ENCODE peak calls at places on chromosomes 16 and 17, in eight cellular contexts. L, K, Y, G, Z, V, U and D are unnamed samples.

GRCh38 chr16:29925805-29926674 is at the start of gene KCTD13:
- DNase-seq in L (peak; percentile 61), K (peak; percentile 94), Y (peak; percentile 92), G (peak; percentile 84), Z (peak; percentile 82), V (peak; percentile 77), U (no peak), D (peak; percentile 84)

GRCh38 chr16:4495766-4496165 is 19.6 kb downstream of the HMOX2 start:
- DNase-seq in L (no peak), K (no peak), Y (no peak), G (peak; percentile 33), Z (no peak), V (no peak), U (no peak), D (no peak)

GRCh38 chr17:80751460-80752368 is 207.1 kb downstream of the RPTOR start:
- DNase-seq in L (peak; percentile 96), K (no peak), Y (no peak), G (no peak), Z (no peak), V (no peak), U (no peak), D (no peak)

GRCh38 chr17:50375858-50376538 is 3.0 kb downstream of the EME1 start:
- DNase-seq in L (no peak), K (no peak), Y (no peak), G (no peak), Z (no peak), V (no peak), U (no peak), D (no peak)

GRCh38 chr17:82734987-82735866 is at the start of gene FN3K:
- DNase-seq in L (peak; percentile 42), K (peak; percentile 84), Y (peak; percentile 91), G (peak; percentile 63), Z (peak; percentile 40), V (peak; percentile 74), U (no peak), D (peak; percentile 73)

GRCh38 chr17:32341857-32342602 is at the start of gene C17orf75:
- DNase-seq in L (peak; percentile 75), K (peak; percentile 82), Y (peak; percentile 87), G (peak; percentile 68), Z (peak; percentile 66), V (peak; percentile 90), U (peak; percentile 33), D (peak; percentile 80)

GRCh38 chr17:44922136-44922535 is 6.8 kb upstream of the GFAP start:
- DNase-seq in L (no peak), K (no peak), Y (peak; percentile 24), G (no peak), Z (no peak), V (no peak), U (no peak), D (no peak)

GRCh38 chr17:66437466-66438026 is 135.1 kb downstream of the PRKCA start:
- DNase-seq in L (peak; percentile 25), K (no peak), Y (no peak), G (no peak), Z (no peak), V (no peak), U (no peak), D (no peak)

GRCh38 chr17:65013613-65014391 is 42.7 kb downstream of the GNA13 start:
- DNase-seq in L (peak; percentile 89), K (no peak), Y (no peak), G (peak; percentile 85), Z (no peak), V (no peak), U (no peak), D (no peak)

GRCh38 chr16:87305505-87306391 is 11.4 kb downstream of the C16orf95 start:
- DNase-seq in L (peak; percentile 82), K (no peak), Y (no peak), G (no peak), Z (no peak), V (no peak), U (no peak), D (no peak)
- TF ChIP-seq CTCF in L (peak; percentile 47), K (no peak), Y (no peak), G (no peak), Z (no peak), V (no peak), U (no peak), D (no peak)

GRCh38 chr16:81633680-81634379 is 145.3 kb upstream of the PLCG2 start:
- DNase-seq in L (no peak), K (no peak), Y (no peak), G (no peak), Z (no peak), V (no peak), U (no peak), D (no peak)

GRCh38 chr16:81634380-81635121 is 144.5 kb upstream of the PLCG2 start:
- DNase-seq in L (no peak), K (no peak), Y (no peak), G (no peak), Z (no peak), V (no peak), U (no peak), D (no peak)

GRCh38 chr16:81635336-81635947 is 143.6 kb upstream of the PLCG2 start:
- DNase-seq in L (no peak), K (no peak), Y (no peak), G (no peak), Z (no peak), V (no peak), U (no peak), D (no peak)

GRCh38 chr16:81632392-81633146 is 146.5 kb upstream of the PLCG2 start:
- DNase-seq in L (peak; percentile 69), K (peak; percentile 69), Y (peak; percentile 72), G (peak; percentile 85), Z (no peak), V (peak; percentile 80), U (no peak), D (no peak)

DNA sequence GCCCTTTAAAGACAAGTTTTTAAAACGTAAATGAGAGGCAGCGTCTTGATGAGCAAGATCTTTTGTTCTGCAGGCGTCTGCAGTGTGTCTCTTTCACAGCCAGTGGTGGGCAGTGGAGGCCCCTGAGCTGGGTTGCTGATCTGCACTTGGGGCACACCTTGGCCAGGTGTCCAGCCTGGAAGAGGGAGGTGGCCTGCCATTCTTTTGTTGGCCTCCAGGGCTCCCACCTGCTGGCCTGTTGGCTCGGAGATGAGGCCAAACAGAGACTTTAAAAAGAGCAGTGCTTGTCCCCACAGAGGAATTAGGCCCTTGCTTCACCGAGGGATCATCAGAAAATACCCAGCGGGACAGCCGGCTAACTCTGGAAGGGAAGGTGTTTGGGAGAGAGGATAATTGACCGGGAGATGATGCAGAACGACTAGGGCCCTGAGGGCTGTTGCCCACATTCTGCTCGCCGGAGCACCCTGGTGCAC is 145.9 kb upstream of the PLCG2 start:
- DNase-seq in L (no peak), K (no peak), Y (no peak), G (no peak), Z (no peak), V (no peak), U (no peak), D (no peak)
- TF ChIP-seq CTCF in L (no peak), K (no peak), Y (no peak), G (peak; percentile 51), Z (peak; percentile 6), V (no peak), U (no peak), D (no peak)

GRCh38 chr17:72561680-72562079 is 440.9 kb downstream of the SOX9 start:
- DNase-seq in L (no peak), K (no peak), Y (no peak), G (no peak), Z (no peak), V (no peak), U (no peak), D (no peak)

GRCh38 chr17:72561266-72561665 is 440.4 kb downstream of the SOX9 start:
- DNase-seq in L (no peak), K (no peak), Y (no peak), G (no peak), Z (no peak), V (no peak), U (no peak), D (no peak)

GRCh38 chr17:72558971-72559476 is 438.2 kb downstream of the SOX9 start:
- DNase-seq in L (no peak), K (no peak), Y (no peak), G (no peak), Z (no peak), V (no peak), U (no peak), D (no peak)

GRCh38 chr17:72562628-72563188 is 441.9 kb downstream of the SOX9 start:
- DNase-seq in L (no peak), K (no peak), Y (no peak), G (no peak), Z (no peak), V (no peak), U (no peak), D (no peak)

GRCh38 chr17:72560303-72561247 is 439.8 kb downstream of the SOX9 start:
- DNase-seq in L (peak; percentile 34), K (no peak), Y (no peak), G (peak; percentile 92), Z (peak; percentile 69), V (peak; percentile 87), U (no peak), D (no peak)
- TF ChIP-seq CTCF in L (peak; percentile 83), K (peak; percentile 26), Y (peak; percentile 83), G (peak; percentile 95), Z (peak; percentile 82), V (peak; percentile 98), U (peak; percentile 91), D (peak; percentile 86)

GRCh38 chr16:85365120-85365519 is 248.0 kb upstream of the GSE1 start:
- DNase-seq in L (no peak), K (no peak), Y (no peak), G (no peak), Z (no peak), V (no peak), U (no peak), D (no peak)

GRCh38 chr16:85362443-85362842 is 250.2 kb upstream of the CIBAR2 start:
- DNase-seq in L (no peak), K (no peak), Y (no peak), G (no peak), Z (no peak), V (no peak), U (no peak), D (no peak)

GRCh38 chr16:85363881-85364280 is 249.2 kb upstream of the GSE1 start:
- DNase-seq in L (peak; percentile 55), K (no peak), Y (no peak), G (no peak), Z (no peak), V (no peak), U (no peak), D (no peak)

GRCh38 chr16:85364323-85365040 is 248.6 kb upstream of the GSE1 start:
- DNase-seq in L (no peak), K (no peak), Y (no peak), G (no peak), Z (no peak), V (no peak), U (no peak), D (no peak)

GRCh38 chr16:85363427-85363826 is 249.7 kb upstream of the GSE1 start:
- DNase-seq in L (no peak), K (no peak), Y (no peak), G (no peak), Z (no peak), V (no peak), U (no peak), D (no peak)
- TF ChIP-seq CTCF in L (no peak), K (no peak), Y (no peak), G (no peak), Z (no peak), V (no peak), U (no peak), D (no peak)